ENCODE peak calls at places on chromosomes 13 and 19, in four cellular contexts. I is lower lobe of right lung, J is adrenal gland, B is thoracic aorta. R is an unnamed sample.

GRCh38 chr19:6516659-6517291 is 14.1 kb upstream of the TNFSF9 start:
- DNase-seq in I (peak; percentile 94), J (peak; percentile 93), B (peak; percentile 38), R (peak; percentile 94)

GRCh38 chr19:40217027-40217810 is 965 bp downstream of the TTC9B start:
- DNase-seq in I (peak; percentile 73), J (no peak), B (no peak), R (peak; percentile 74)

GRCh38 chr19:7874080-7874856 is at the start of gene PRR36:
- DNase-seq in I (peak; percentile 79), J (peak; percentile 47), B (no peak), R (no peak)

GRCh38 chr19:28943651-28944050 is 269.3 kb downstream of the UQCRFS1 start:
- DNase-seq in I (no peak), J (no peak), B (no peak), R (no peak)

GRCh38 chr13:42548731-42549554 is 25.0 kb upstream of the TNFSF11 start:
- DNase-seq in I (no peak), J (no peak), B (no peak), R (no peak)

GRCh38 chr13:23134542-23134941 is 46.2 kb upstream of the SGCG start:
- DNase-seq in I (no peak), J (no peak), B (no peak), R (no peak)

GRCh38 chr19:31834070-31834469 is 484.8 kb upstream of the TSHZ3 start:
- DNase-seq in I (no peak), J (no peak), B (no peak), R (no peak)

GRCh38 chr13:98487522-98487921 is 89.4 kb downstream of the STK24 start:
- DNase-seq in I (no peak), J (no peak), B (no peak), R (no peak)

GRCh38 chr13:111035861-111036260 is 79.2 kb upstream of the ARHGEF7 start:
- DNase-seq in I (no peak), J (no peak), B (no peak), R (no peak)

GRCh38 chr13:88339271-88339741 is 668.1 kb downstream of the SLITRK5 start:
- DNase-seq in I (no peak), J (no peak), B (no peak), R (peak; percentile 41)

GRCh38 chr13:66940113-66940512 is 290.0 kb downstream of the PCDH9 start:
- DNase-seq in I (no peak), J (no peak), B (no peak), R (no peak)

GRCh38 chr13:89061821-89062220 is 1390.7 kb downstream of the SLITRK5 start:
- DNase-seq in I (no peak), J (no peak), B (no peak), R (peak; percentile 33)

GRCh38 chr13:75647126-75647784 is 11.1 kb downstream of the LMO7 start:
- DNase-seq in I (no peak), J (no peak), B (no peak), R (no peak)

GRCh38 chr19:31698352-31698751 is 349.1 kb upstream of the TSHZ3 start:
- DNase-seq in I (no peak), J (no peak), B (no peak), R (no peak)

GRCh38 chr13:73835138-73835721 is 299.0 kb downstream of the KLF12 start:
- DNase-seq in I (no peak), J (no peak), B (no peak), R (no peak)

GRCh38 chr13:98293103-98293502 is 116.0 kb upstream of the RNF113B start:
- DNase-seq in I (peak; percentile 55), J (no peak), B (no peak), R (no peak)

GRCh38 chr13:41137241-41137640 is 4.6 kb upstream of the KBTBD6 start:
- DNase-seq in I (no peak), J (no peak), B (no peak), R (no peak)

GRCh38 chr19:4506449-4507149 is 11.7 kb downstream of the PLIN4 start:
- DNase-seq in I (no peak), J (no peak), B (no peak), R (no peak)

GRCh38 chr19:29714371-29714952 is 599 bp downstream of the C19orf12 start:
- DNase-seq in I (no peak), J (no peak), B (no peak), R (no peak)

GRCh38 chr13:55230570-55230908 is 1910.2 kb upstream of the PRR20A start:
- DNase-seq in I (no peak), J (no peak), B (no peak), R (no peak)

GRCh38 chr19:42467437-42467760 is 24.7 kb upstream of the CXCL17 start:
- DNase-seq in I (no peak), J (no peak), B (no peak), R (peak; percentile 45)

GRCh38 chr13:60757481-60757880 is 360.5 kb downstream of the TDRD3 start:
- DNase-seq in I (no peak), J (no peak), B (no peak), R (no peak)

GRCh38 chr19:7831452-7831851 is 1.4 kb downstream of the EVI5L start:
- DNase-seq in I (no peak), J (no peak), B (no peak), R (no peak)

GRCh38 chr19:42090687-42091086 is 14.7 kb downstream of the ZNF574 start:
- DNase-seq in I (no peak), J (no peak), B (no peak), R (no peak)

DNA sequence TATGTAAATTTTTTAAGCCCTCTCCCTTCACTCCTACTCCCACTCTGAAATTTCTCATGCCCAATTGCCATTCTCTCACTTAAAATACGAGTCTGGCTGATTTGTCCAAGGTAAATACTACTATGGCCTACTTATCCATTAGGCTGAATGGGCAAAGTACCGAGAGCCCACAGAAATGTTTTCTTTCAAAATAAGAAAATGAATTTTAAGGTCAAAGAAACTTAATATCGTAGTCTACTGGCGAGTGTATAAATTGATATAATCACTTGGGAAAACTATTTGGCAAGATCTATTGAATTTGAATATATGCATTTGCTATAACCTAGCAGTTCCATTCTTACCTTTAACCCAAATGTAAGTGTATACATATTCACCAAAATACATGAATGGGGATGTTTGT is 32.7 kb downstream of the ZNF45 start:
- DNase-seq in I (no peak), J (no peak), B (no peak), R (no peak)
- H3K9me3 ChIP-seq in I (peaks cover 65% of the 10 kb centered on the region), J (peaks cover 36% of the 10 kb centered on the region), B (peaks cover 43% of the 10 kb centered on the region), R (no peaks in the 10 kb centered on the region)

DNA sequence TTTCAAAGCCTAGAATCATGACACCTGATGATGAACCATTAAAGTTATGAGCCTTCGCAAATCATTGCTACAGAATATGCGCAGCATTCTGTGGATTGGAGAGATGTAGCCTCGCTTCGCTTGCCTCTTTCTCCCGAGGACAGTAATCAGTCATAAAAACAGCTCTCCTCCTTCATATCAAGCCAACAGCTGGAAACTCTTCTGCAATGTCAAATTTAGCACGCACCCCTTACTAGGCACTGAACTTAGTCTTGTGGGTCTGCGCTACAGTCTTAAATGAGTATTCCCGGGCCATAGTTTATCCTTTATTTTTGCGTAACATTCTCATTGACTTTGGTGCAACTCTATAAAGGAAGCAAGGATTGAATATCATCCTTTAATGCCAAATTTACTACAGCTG is 79.5 kb downstream of the DACH1 start:
- DNase-seq in I (no peak), J (no peak), B (no peak), R (no peak)
- TF ChIP-seq CTCF in I (no peak), J (no peak), B (no peak), R (no peak)

DNA sequence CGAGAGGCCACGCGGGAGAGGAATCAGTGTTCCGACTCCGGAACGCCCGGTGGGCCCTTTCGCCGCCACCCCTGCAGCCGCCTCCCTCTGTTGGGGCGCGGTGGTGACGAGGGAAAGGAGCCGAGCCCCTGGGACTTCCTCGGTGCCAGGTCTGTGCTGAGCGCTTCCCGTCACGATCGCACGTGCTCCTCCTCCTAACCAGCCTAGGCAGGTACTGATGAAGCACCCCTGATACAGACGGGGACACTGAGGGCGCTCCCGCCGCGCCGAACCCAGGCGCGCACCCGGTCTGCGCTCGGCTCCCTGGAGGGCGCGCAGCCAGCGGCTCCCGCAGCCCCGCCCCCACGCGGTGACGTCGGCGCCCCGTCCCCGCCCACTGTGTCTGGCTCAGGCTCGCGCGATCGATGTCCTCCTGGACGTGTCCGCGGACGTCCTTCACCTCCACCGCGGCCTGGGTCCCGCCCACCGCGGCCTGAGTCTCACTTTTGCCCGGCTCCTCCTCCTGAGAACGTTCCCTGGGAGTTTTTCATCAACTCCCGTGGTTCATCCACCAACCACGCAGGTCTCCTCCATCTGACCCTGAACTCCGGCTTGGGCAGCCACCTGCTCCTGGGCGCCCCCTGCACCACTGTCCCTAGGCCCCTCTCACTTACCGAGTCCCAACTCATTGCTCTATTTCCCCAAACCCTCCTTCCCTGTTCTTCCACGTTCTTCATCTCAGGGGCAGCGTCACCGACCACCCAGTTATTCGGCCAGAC is 2.6 kb upstream of the KLK15 start:
- DNase-seq in I (peak; percentile 79), J (peak; percentile 92), B (no peak), R (peak; percentile 88)
- H3K27ac ChIP-seq in I (no peak overlapping the region), J (peak overlapping the region; percentile 78), B (no peak overlapping the region), R (peak overlapping the region; percentile 29)

GRCh38 chr19:20079487-20079886 is 1.7 kb downstream of the ZNF90 start:
- DNase-seq in I (no peak), J (no peak), B (no peak), R (peak; percentile 24)
- H3K9me3 ChIP-seq in I (no peaks in the 10 kb centered on the region), J (no peaks in the 10 kb centered on the region), B (no peaks in the 10 kb centered on the region), R (no peaks in the 10 kb centered on the region)

GRCh38 chr13:58992478-58993042 is 1171.2 kb downstream of the DIAPH3 start:
- DNase-seq in I (no peak), J (no peak), B (no peak), R (no peak)

GRCh38 chr13:58994077-58994476 is 1169.7 kb downstream of the DIAPH3 start:
- DNase-seq in I (no peak), J (no peak), B (no peak), R (no peak)

GRCh38 chr13:58991826-58992477 is 1171.8 kb downstream of the DIAPH3 start:
- DNase-seq in I (no peak), J (no peak), B (no peak), R (no peak)

GRCh38 chr13:58999851-59000250 is 1163.9 kb downstream of the DIAPH3 start:
- DNase-seq in I (no peak), J (no peak), B (no peak), R (no peak)

DNA sequence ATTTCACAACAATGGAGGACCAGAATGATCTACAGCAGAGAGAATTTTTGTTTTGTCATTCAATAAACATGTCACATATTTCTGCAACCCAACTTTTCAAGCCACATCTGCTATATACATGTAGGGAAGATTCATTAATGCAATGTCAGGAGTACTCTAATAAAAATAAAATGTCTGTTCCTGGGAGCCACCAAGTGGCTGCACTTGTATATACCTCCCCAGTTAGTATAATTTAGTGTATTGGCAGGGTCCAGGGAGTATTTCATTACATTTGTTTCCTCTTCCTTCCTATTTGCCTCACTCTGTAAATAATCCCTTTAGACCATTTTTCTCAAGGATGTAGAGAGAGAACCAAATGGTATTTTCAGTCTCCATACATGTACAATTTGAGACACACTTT is 1169.0 kb downstream of the DIAPH3 start:
- DNase-seq in I (no peak), J (no peak), B (no peak), R (no peak)
- TF ChIP-seq CTCF in I (no peak), J (no peak), B (no peak), R (no peak)

GRCh38 chr19:18468517-18468916 is 30.6 kb upstream of the ISYNA1 start:
- DNase-seq in I (no peak), J (no peak), B (no peak), R (no peak)

GRCh38 chr19:18469245-18470107 is 31.5 kb upstream of the ISYNA1 start:
- DNase-seq in I (peak; percentile 77), J (peak; percentile 58), B (no peak), R (peak; percentile 73)

GRCh38 chr19:18467978-18468377 is 30.0 kb upstream of the ISYNA1 start:
- DNase-seq in I (no peak), J (no peak), B (no peak), R (no peak)

GRCh38 chr19:18470153-18470552 is 32.2 kb upstream of the ISYNA1 start:
- DNase-seq in I (no peak), J (peak; percentile 46), B (no peak), R (no peak)

GRCh38 chr19:18468930-18469244 is 31.0 kb upstream of the ISYNA1 start:
- DNase-seq in I (no peak), J (no peak), B (no peak), R (no peak)
- H3K27ac ChIP-seq in I (no peak overlapping the region), J (no peak overlapping the region), B (no peak overlapping the region), R (no peak overlapping the region)